ENCODE peak calls at places on chromosomes 1 and 21, in four cellular contexts. U is neural crest cell; I is CD8-positive, alpha-beta T cell; D is mammary epithelial cell. R is an unnamed sample.

GRCh38 chr1:150281221-150281757 is 1.1 kb upstream of the CIART start:
- DNase-seq in U (peak), I (peak), D (peak), R (peak)

GRCh38 chr1:54230507-54231339 is 30.8 kb downstream of the MRPL37 start:
- DNase-seq in U (no peak), I (no peak), D (no peak), R (no peak)

GRCh38 chr1:232627645-232628334 is 2.1 kb downstream of the SIPA1L2 start:
- DNase-seq in U (no peak), I (no peak), D (peak), R (peak)

GRCh38 chr1:15106608-15107007 is 46.9 kb upstream of the TMEM51 start:
- DNase-seq in U (no peak), I (no peak), D (no peak), R (peak)

GRCh38 chr21:21301013-21301412 is 302.8 kb downstream of the NCAM2 start:
- DNase-seq in U (no peak), I (no peak), D (no peak), R (no peak)

GRCh38 chr1:199041173-199041914 is 402.5 kb downstream of the PTPRC start:
- DNase-seq in U (no peak), I (no peak), D (no peak), R (no peak)

GRCh38 chr1:178733972-178734371 is 8.9 kb downstream of the RALGPS2 start:
- DNase-seq in U (no peak), I (no peak), D (no peak), R (no peak)

GRCh38 chr1:27026621-27027574 is 14.2 kb upstream of the TENT5B start:
- DNase-seq in U (no peak), I (no peak), D (peak), R (peak)

GRCh38 chr1:18229620-18230019 is 122.0 kb downstream of the IGSF21 start:
- DNase-seq in U (no peak), I (no peak), D (no peak), R (no peak)

GRCh38 chr1:41333146-41333784 is 28.0 kb upstream of the FOXO6 start:
- DNase-seq in U (no peak), I (no peak), D (peak), R (peak)

GRCh38 chr1:47568763-47569162 is 130.9 kb downstream of the FOXD2 start:
- DNase-seq in U (no peak), I (no peak), D (no peak), R (no peak)

GRCh38 chr1:43842099-43842498 is 91.5 kb upstream of the ARTN start:
- DNase-seq in U (no peak), I (no peak), D (no peak), R (no peak)

GRCh38 chr1:222225171-222225570 is 322.7 kb downstream of the HHIPL2 start:
- DNase-seq in U (no peak), I (no peak), D (no peak), R (no peak)

GRCh38 chr21:19123053-19123452 is 719.5 kb upstream of the TMPRSS15 start:
- DNase-seq in U (no peak), I (no peak), D (no peak), R (no peak)

GRCh38 chr1:30900931-30901560 is 7.5 kb downstream of the SDC3 start:
- DNase-seq in U (no peak), I (no peak), D (no peak), R (no peak)

GRCh38 chr1:92184632-92185031 is 33.1 kb upstream of the C1orf146 start:
- DNase-seq in U (no peak), I (no peak), D (peak), R (peak)

GRCh38 chr1:103371234-103371633 is 154.3 kb upstream of the RNPC3 start:
- DNase-seq in U (no peak), I (no peak), D (no peak), R (peak)

GRCh38 chr1:44808938-44809917 is 905 bp downstream of the BTBD19 start:
- DNase-seq in U (no peak), I (peak), D (no peak), R (peak)

GRCh38 chr1:16980473-16981268 is at the start of gene MFAP2:
- DNase-seq in U (no peak), I (no peak), D (peak), R (no peak)

GRCh38 chr1:34685225-34685624 is 69.6 kb upstream of the GJB5 start:
- DNase-seq in U (no peak), I (no peak), D (no peak), R (no peak)

GRCh38 chr1:159707473-159707872 is 6.9 kb downstream of the CRP start:
- DNase-seq in U (no peak), I (no peak), D (no peak), R (no peak)

GRCh38 chr1:161198206-161198876 is 513 bp downstream of the ADAMTS4 start:
- DNase-seq in U (peak), I (no peak), D (no peak), R (peak)

GRCh38 chr1:41619511-41620364 is 135.3 kb upstream of the EDN2 start:
- DNase-seq in U (no peak), I (no peak), D (peak), R (no peak)

GRCh38 chr1:12565094-12565965 is 52.7 kb downstream of the DHRS3 start:
- DNase-seq in U (no peak), I (no peak), D (no peak), R (no peak)

GRCh38 chr1:177170756-177171535 is at the start of gene BRINP2:
- DNase-seq in U (peak), I (no peak), D (peak), R (peak)

GRCh38 chr1:156592910-156593732 is 1.5 kb downstream of the NAXE start:
- DNase-seq in U (no peak), I (no peak), D (no peak), R (no peak)

GRCh38 chr1:18234790-18235242 is 127.2 kb downstream of the IGSF21 start:
- DNase-seq in U (peak), I (no peak), D (peak), R (peak)

GRCh38 chr1:176073524-176074157 is 133.4 kb downstream of the COP1 start:
- DNase-seq in U (peak), I (no peak), D (peak), R (peak)
- TF ChIP-seq CTCF in U (peak), I (peak), D (peak), R (peak)

DNA sequence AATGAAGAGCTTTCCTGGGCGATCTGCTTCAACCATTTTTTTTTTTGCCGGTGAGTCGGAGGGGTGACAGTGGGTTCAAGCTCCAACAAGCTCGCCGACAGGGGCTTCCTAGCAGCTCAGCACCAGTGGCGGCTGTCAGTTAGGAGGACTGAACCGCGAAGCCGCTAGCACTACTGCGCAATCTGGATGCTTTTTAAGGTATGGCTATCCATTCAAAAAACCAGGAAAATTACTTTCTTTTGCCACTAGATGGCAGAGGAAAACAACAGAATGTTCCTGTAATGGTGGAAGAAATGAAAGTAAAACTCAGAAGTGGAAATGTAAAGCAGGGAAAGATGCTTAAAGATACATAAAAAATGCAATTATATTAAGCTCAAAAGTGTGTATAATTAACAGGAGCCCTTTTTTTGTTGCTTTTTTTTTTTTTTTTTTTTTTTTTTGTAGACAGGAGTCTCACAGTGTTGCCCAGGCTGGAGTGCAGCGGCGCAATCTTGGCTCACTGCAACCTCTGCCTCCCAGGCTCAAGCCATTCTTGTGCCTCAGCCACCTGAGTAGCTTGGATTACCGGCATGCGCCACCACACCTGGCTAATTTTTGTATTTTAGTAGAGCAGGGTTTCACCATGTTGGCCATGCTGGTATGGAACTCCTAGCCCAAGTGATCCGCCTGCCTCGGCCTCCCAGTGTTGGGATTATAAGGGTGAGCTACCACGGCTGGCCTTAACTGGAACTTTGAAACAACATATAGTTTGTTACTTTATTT is 8.5 kb downstream of the KYAT3 start:
- DNase-seq in U (no peak), I (no peak), D (peak), R (peak)
- TF ChIP-seq CTCF in U (peak), I (peak), D (peak), R (peak)

DNA sequence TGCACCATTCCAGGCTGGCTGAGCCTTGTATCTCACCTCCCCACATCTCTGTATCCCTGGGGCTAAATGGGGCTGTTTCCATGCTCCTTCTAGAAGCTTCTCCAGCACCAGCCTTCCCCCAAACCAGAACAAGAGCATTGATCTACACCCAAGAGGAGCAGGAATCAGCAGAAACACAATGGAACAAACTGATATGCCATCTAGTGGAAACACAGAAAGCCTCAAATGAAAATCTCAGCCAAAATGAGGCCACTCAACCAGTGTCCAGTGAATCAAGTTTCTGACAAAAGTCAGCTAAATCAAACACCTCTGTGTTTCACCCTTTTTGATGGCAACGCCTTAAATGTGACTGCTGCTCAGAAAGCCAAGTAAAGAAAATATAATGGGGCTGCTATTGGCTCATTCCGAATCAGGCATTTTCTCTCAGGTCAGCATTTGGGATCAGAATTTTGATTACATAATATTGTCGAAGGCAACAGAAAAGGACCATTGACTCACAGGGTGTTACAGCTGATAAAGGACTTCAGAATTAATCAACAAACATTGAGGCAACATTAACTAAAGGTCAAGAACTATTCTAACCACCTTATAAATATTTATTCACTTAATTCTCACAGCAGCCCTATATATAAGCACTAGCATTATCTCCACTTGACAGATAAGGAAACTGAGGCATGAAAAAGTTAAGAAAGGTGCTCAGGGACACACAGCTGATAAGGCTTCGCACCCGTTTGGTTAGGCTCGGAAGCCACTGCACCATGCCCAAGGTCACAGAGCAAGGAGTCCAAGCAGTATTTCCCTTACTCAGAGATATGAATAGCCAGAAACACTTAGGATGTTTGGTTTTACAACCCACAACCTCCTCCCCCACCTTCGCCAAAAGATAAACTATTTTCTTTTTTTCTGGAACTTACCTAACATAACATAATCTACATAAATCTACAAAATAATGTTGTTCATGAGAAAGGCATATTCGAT is 85.8 kb upstream of the KCNJ15 start:
- DNase-seq in U (no peak), I (no peak), D (no peak), R (peak)
- TF ChIP-seq CTCF in U (no peak), I (no peak), D (no peak), R (peak)

GRCh38 chr1:207497951-207498350 is 2.0 kb downstream of the CR1 start:
- DNase-seq in U (no peak), I (no peak), D (no peak), R (no peak)

GRCh38 chr1:207494171-207494570 is 1.8 kb upstream of the CR1 start:
- DNase-seq in U (no peak), I (no peak), D (no peak), R (no peak)

GRCh38 chr1:207499573-207499972 is 3.6 kb downstream of the CR1 start:
- DNase-seq in U (peak), I (peak), D (peak), R (peak)

GRCh38 chr1:207493212-207493611 is 2.7 kb upstream of the CR1 start:
- DNase-seq in U (no peak), I (no peak), D (no peak), R (no peak)

GRCh38 chr1:207495816-207496792 is at the start of gene CR1:
- DNase-seq in U (peak), I (no peak), D (no peak), R (no peak)
- TF ChIP-seq CTCF in U (no peak), I (no peak), D (no peak), R (no peak)

GRCh38 chr1:59076612-59077011 is 220.3 kb upstream of the FGGY start:
- DNase-seq in U (no peak), I (no peak), D (no peak), R (no peak)
- TF ChIP-seq CTCF in U (peak), I (no peak), D (peak), R (peak)

GRCh38 chr1:119651133-119651532 is 3.1 kb upstream of the ZNF697 start:
- DNase-seq in U (no peak), I (no peak), D (no peak), R (no peak)

GRCh38 chr1:119651641-119652040 is 3.6 kb upstream of the ZNF697 start:
- DNase-seq in U (no peak), I (no peak), D (peak), R (no peak)

GRCh38 chr1:119653135-119653838 is 5.2 kb upstream of the ZNF697 start:
- DNase-seq in U (no peak), I (no peak), D (no peak), R (no peak)

GRCh38 chr1:119653839-119654170 is 5.7 kb upstream of the ZNF697 start:
- DNase-seq in U (no peak), I (no peak), D (no peak), R (no peak)

DNA sequence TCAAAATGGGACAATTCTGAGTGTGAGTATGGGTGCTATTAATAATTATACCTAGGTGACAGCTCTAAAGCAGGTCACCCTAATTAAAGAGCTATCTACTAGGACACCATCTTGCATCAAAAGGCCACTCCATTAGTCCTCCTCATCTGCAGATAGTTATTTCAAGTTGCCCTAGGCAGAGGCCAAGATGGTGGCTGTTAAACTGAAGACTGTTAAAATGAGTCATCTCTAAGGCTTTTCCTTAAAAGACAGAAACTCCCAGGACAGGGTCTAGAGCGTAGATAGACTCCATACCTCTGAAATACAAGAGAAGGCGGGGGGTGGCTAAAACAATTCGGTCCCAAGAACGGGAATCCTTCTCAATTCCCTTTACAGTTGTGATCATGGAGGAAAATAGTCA is 4.5 kb upstream of the ZNF697 start:
- DNase-seq in U (no peak), I (no peak), D (no peak), R (no peak)
- TF ChIP-seq CTCF in U (no peak), I (no peak), D (no peak), R (no peak)